ENCODE peak calls at places on chromosome 17, in seven cellular contexts. One of them, this sample, is unnamed.

GRCh38 chr17:12667299-12667958 is 1.7 kb downstream of the MYOCD start:
- DNase-seq in HCT116: peak; percentile 40
- DNase-seq in body of pancreas: peak; percentile 15
- DNase-seq in adrenal gland: no peak
- DNase-seq in Peyer's patch: no peak
- DNase-seq in pancreas: no peak
- DNase-seq in thyroid gland: peak; percentile 8
- DNase-seq in this sample: peak; percentile 25

GRCh38 chr17:33322063-33322462 is 29.0 kb upstream of the ASIC2 start:
- DNase-seq in HCT116: no peak
- DNase-seq in body of pancreas: no peak
- DNase-seq in adrenal gland: no peak
- DNase-seq in Peyer's patch: no peak
- DNase-seq in pancreas: no peak
- DNase-seq in thyroid gland: no peak
- DNase-seq in this sample: no peak

GRCh38 chr17:43927101-43927935 is 15.0 kb downstream of the PPY start:
- DNase-seq in HCT116: no peak
- DNase-seq in body of pancreas: peak; percentile 28
- DNase-seq in adrenal gland: no peak
- DNase-seq in Peyer's patch: no peak
- DNase-seq in pancreas: no peak
- DNase-seq in thyroid gland: peak; percentile 34
- DNase-seq in this sample: no peak

GRCh38 chr17:2081564-2081963 is 26.7 kb downstream of the HIC1 start:
- DNase-seq in HCT116: no peak
- DNase-seq in body of pancreas: no peak
- DNase-seq in adrenal gland: no peak
- DNase-seq in Peyer's patch: no peak
- DNase-seq in pancreas: no peak
- DNase-seq in thyroid gland: no peak
- DNase-seq in this sample: no peak

GRCh38 chr17:40070895-40071719 is 8.3 kb downstream of the THRA start:
- DNase-seq in HCT116: no peak
- DNase-seq in body of pancreas: peak; percentile 95
- DNase-seq in adrenal gland: peak; percentile 91
- DNase-seq in Peyer's patch: no peak
- DNase-seq in pancreas: peak; percentile 96
- DNase-seq in thyroid gland: peak; percentile 84
- DNase-seq in this sample: no peak

GRCh38 chr17:52124993-52125392 is 33.5 kb downstream of the CA10 start:
- DNase-seq in HCT116: no peak
- DNase-seq in body of pancreas: no peak
- DNase-seq in adrenal gland: no peak
- DNase-seq in Peyer's patch: no peak
- DNase-seq in pancreas: no peak
- DNase-seq in thyroid gland: no peak
- DNase-seq in this sample: no peak

GRCh38 chr17:8064590-8065019 is 22.9 kb downstream of the ALOX12B start:
- DNase-seq in HCT116: no peak
- DNase-seq in body of pancreas: no peak
- DNase-seq in adrenal gland: no peak
- DNase-seq in Peyer's patch: no peak
- DNase-seq in pancreas: no peak
- DNase-seq in thyroid gland: no peak
- DNase-seq in this sample: no peak

GRCh38 chr17:74987909-74988711 is 678 bp downstream of the CDR2L start:
- DNase-seq in HCT116: no peak
- DNase-seq in body of pancreas: peak; percentile 70
- DNase-seq in adrenal gland: peak; percentile 88
- DNase-seq in Peyer's patch: peak; percentile 46
- DNase-seq in pancreas: peak; percentile 72
- DNase-seq in thyroid gland: peak; percentile 67
- DNase-seq in this sample: no peak

GRCh38 chr17:2412561-2413021 is 11.7 kb upstream of the MNT start:
- DNase-seq in HCT116: no peak
- DNase-seq in body of pancreas: peak; percentile 90
- DNase-seq in adrenal gland: peak; percentile 74
- DNase-seq in Peyer's patch: no peak
- DNase-seq in pancreas: peak; percentile 85
- DNase-seq in thyroid gland: no peak
- DNase-seq in this sample: no peak

GRCh38 chr17:44786551-44787081 is 27.8 kb downstream of the ADAM11 start:
- DNase-seq in HCT116: no peak
- DNase-seq in body of pancreas: no peak
- DNase-seq in adrenal gland: no peak
- DNase-seq in Peyer's patch: no peak
- DNase-seq in pancreas: no peak
- DNase-seq in thyroid gland: peak; percentile 72
- DNase-seq in this sample: no peak

GRCh38 chr17:49512296-49513043 is 17.4 kb downstream of the NGFR start:
- DNase-seq in HCT116: no peak
- DNase-seq in body of pancreas: no peak
- DNase-seq in adrenal gland: no peak
- DNase-seq in Peyer's patch: no peak
- DNase-seq in pancreas: no peak
- DNase-seq in thyroid gland: no peak
- DNase-seq in this sample: no peak

GRCh38 chr17:21278304-21279197 is 6.0 kb upstream of the MAP2K3 start:
- DNase-seq in HCT116: no peak
- DNase-seq in body of pancreas: peak; percentile 47
- DNase-seq in adrenal gland: no peak
- DNase-seq in Peyer's patch: peak; percentile 62
- DNase-seq in pancreas: peak; percentile 49
- DNase-seq in thyroid gland: peak; percentile 77
- DNase-seq in this sample: peak; percentile 55

GRCh38 chr17:17387461-17388362 is 84.5 kb downstream of the NT5M start:
- DNase-seq in HCT116: peak; percentile 90
- DNase-seq in body of pancreas: peak; percentile 92
- DNase-seq in adrenal gland: no peak
- DNase-seq in Peyer's patch: no peak
- DNase-seq in pancreas: peak; percentile 68
- DNase-seq in thyroid gland: peak; percentile 66
- DNase-seq in this sample: peak; percentile 3

GRCh38 chr17:60006160-60006559 is 41.6 kb upstream of the RNFT1 start:
- DNase-seq in HCT116: no peak
- DNase-seq in body of pancreas: no peak
- DNase-seq in adrenal gland: no peak
- DNase-seq in Peyer's patch: no peak
- DNase-seq in pancreas: no peak
- DNase-seq in thyroid gland: no peak
- DNase-seq in this sample: no peak

GRCh38 chr17:61399131-61400057 is at the start of gene TBX2:
- DNase-seq in HCT116: no peak
- DNase-seq in body of pancreas: peak; percentile 59
- DNase-seq in adrenal gland: peak; percentile 91
- DNase-seq in Peyer's patch: no peak
- DNase-seq in pancreas: no peak
- DNase-seq in thyroid gland: peak; percentile 57
- DNase-seq in this sample: no peak

GRCh38 chr17:31838641-31839225 is 20.3 kb downstream of the COPRS start:
- DNase-seq in HCT116: no peak
- DNase-seq in body of pancreas: no peak
- DNase-seq in adrenal gland: no peak
- DNase-seq in Peyer's patch: no peak
- DNase-seq in pancreas: no peak
- DNase-seq in thyroid gland: no peak
- DNase-seq in this sample: no peak

GRCh38 chr17:9115446-9116265 is 94.3 kb downstream of the NTN1 start:
- DNase-seq in HCT116: no peak
- DNase-seq in body of pancreas: peak; percentile 28
- DNase-seq in adrenal gland: no peak
- DNase-seq in Peyer's patch: no peak
- DNase-seq in pancreas: peak; percentile 26
- DNase-seq in thyroid gland: no peak
- DNase-seq in this sample: no peak

GRCh38 chr17:47621293-47622178 is 28.2 kb upstream of the KPNB1 start:
- DNase-seq in HCT116: peak; percentile 82
- DNase-seq in body of pancreas: peak; percentile 37
- DNase-seq in adrenal gland: peak; percentile 80
- DNase-seq in Peyer's patch: no peak
- DNase-seq in pancreas: no peak
- DNase-seq in thyroid gland: peak; percentile 70
- DNase-seq in this sample: no peak

DNA sequence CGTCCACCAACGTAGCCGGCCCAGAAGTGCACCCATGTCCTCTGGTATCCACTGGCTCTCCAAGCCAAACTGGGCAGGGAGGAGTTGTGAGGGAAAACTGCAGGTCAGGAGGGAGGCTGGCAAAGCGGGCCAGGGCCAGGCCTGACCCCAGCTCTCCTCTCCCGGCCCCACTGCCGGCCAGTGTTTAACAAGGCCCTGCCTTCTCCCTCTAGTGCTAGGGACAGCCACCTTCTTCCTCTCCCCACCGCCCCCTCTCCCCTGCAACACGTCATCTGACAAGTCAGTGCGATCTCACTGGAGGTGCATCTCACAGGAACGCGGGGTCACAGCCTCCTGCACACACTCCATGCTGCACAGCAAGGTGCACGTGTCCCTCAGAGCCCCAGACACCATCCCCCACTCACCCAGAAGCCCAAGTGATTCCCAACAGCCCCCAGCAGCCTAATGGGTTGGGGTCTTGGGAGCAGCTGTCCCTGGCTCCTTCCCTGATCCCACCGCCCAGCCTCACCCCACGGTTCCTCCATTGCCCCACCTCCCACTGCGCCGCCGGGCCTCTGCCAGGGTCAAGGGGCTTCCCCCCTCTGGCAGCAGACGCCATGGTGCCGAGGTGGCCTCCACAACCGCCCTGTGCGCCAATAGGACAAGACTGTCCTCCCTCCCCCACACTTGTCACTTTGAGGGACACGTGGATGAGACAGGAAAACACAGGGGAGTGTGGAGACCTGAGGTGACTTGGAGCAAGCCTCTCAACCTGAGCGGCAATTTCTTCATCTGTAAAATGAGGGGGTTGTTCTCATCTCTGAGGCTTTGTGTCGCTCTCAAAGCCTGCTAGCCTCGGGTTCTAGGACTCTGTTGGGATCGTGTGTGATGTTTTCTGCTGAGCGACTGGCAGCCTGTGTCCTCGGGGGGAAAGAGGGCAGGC is 1.1 kb upstream of the ACE start:
- DNase-seq in HCT116: no peak
- DNase-seq in body of pancreas: no peak
- DNase-seq in adrenal gland: no peak
- DNase-seq in Peyer's patch: no peak
- DNase-seq in pancreas: no peak
- DNase-seq in thyroid gland: no peak
- DNase-seq in this sample: no peak
- H3K4me3 ChIP-seq in HCT116: peak overlapping the region; percentile 60
- H3K4me3 ChIP-seq in body of pancreas: no peak overlapping the region
- H3K4me3 ChIP-seq in adrenal gland: no peak overlapping the region
- H3K4me3 ChIP-seq in Peyer's patch: peak overlapping the region; percentile 83
- H3K4me3 ChIP-seq in pancreas: no peak overlapping the region
- H3K4me3 ChIP-seq in thyroid gland: no peak overlapping the region
- H3K4me3 ChIP-seq in this sample: no peak overlapping the region

DNA sequence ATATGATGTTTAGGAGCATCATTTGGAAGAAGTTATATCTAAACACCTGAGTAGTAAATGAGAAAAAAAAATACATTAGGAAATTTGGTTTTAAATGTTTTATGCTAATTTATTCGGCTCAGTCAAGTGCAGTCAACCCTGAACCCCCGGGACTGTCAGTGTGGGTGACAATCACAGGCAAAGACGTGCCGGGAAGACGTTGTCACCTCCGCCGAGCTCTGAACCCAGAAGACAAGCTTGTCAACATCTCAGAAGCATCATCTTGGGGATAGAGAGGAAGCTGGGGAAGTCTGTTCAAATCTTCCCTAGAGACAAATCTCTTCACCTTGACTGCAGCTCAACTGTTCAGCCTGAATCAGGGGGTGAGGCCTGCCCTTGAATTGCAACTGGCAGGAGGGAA is 159.7 kb downstream of the RBFOX3 start:
- DNase-seq in HCT116: no peak
- DNase-seq in body of pancreas: no peak
- DNase-seq in adrenal gland: no peak
- DNase-seq in Peyer's patch: no peak
- DNase-seq in pancreas: no peak
- DNase-seq in thyroid gland: no peak
- DNase-seq in this sample: no peak
- TF ChIP-seq CTCF in HCT116: no peak
- TF ChIP-seq CTCF in body of pancreas: no peak
- TF ChIP-seq CTCF in adrenal gland: no peak
- TF ChIP-seq CTCF in Peyer's patch: no peak
- TF ChIP-seq CTCF in pancreas: no peak
- TF ChIP-seq CTCF in thyroid gland: no peak
- TF ChIP-seq CTCF in this sample: no peak

GRCh38 chr17:35918665-35919064 is 11.9 kb downstream of the RDM1 start:
- DNase-seq in HCT116: no peak
- DNase-seq in body of pancreas: no peak
- DNase-seq in adrenal gland: no peak
- DNase-seq in Peyer's patch: no peak
- DNase-seq in pancreas: no peak
- DNase-seq in thyroid gland: no peak
- DNase-seq in this sample: peak; percentile 10
- H3K4me3 ChIP-seq in HCT116: no peak overlapping the region
- H3K4me3 ChIP-seq in body of pancreas: no peak overlapping the region
- H3K4me3 ChIP-seq in adrenal gland: no peak overlapping the region
- H3K4me3 ChIP-seq in Peyer's patch: no peak overlapping the region
- H3K4me3 ChIP-seq in pancreas: no peak overlapping the region
- H3K4me3 ChIP-seq in thyroid gland: no peak overlapping the region
- H3K4me3 ChIP-seq in this sample: no peak overlapping the region

DNA sequence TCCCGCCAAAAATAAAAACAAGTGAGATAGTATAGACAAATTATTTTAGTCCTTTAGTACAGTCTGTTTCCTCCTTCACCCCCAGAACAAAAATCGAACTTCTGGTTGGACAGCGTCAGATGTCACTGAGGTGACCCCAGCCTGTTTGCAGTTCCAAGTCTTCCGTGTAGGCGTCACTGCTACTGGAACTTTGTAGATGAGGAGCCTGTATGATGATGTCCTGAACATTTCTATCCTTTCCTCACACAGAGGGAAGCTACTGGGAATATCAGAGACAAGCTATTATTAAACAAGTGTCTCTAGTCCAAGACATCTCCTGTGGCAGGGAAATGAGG is 924 bp upstream of the VEZF1 start:
- DNase-seq in HCT116: peak; percentile 64
- DNase-seq in body of pancreas: peak; percentile 59
- DNase-seq in adrenal gland: peak; percentile 82
- DNase-seq in Peyer's patch: no peak
- DNase-seq in pancreas: no peak
- DNase-seq in thyroid gland: peak; percentile 29
- DNase-seq in this sample: no peak
- TF ChIP-seq CTCF in HCT116: peak; percentile 17
- TF ChIP-seq CTCF in body of pancreas: no peak
- TF ChIP-seq CTCF in adrenal gland: no peak
- TF ChIP-seq CTCF in Peyer's patch: no peak
- TF ChIP-seq CTCF in pancreas: no peak
- TF ChIP-seq CTCF in thyroid gland: no peak
- TF ChIP-seq CTCF in this sample: no peak

This sample was measured in LNCaP clone FGC.